ENCODE peak calls at places on chromosomes 4 and X, in six cellular contexts. V is H1, K is transverse colon, D is cardiac fibroblast, Q is SJSA1, A is fibroblast of the aortic adventitia. L is an unnamed sample.

GRCh38 chr4:70703695-70704332 is 15.5 kb downstream of the UTP3 start:
- DNase-seq in A (peak; percentile 68), V (no peak), Q (peak; percentile 10), K (peak; percentile 18), D (peak; percentile 34), L (no peak)

GRCh38 chrX:112048707-112049106 is 33.9 kb downstream of the TRPC5 start:
- DNase-seq in V (no peak), K (no peak), D (no peak), Q (no peak), A (no peak), L (no peak)

GRCh38 chr4:911871-912490 is 20.1 kb downstream of the GAK start:
- DNase-seq in A (no peak), K (peak; percentile 22), Q (no peak), D (no peak), V (no peak), L (no peak)

GRCh38 chr4:106717094-106717493 is 319.0 kb downstream of the DKK2 start:
- DNase-seq in Q (no peak), D (no peak), A (peak; percentile 57), V (no peak), K (no peak), L (no peak)

GRCh38 chr4:182799515-182800215 is 117.5 kb downstream of the DCTD start:
- DNase-seq in D (no peak), K (no peak), A (no peak), V (no peak), Q (no peak), L (no peak)

GRCh38 chrX:153939573-153939972 is 4.7 kb upstream of the NAA10 start:
- DNase-seq in K (no peak), Q (no peak), V (no peak), D (no peak), A (no peak), L (no peak)

GRCh38 chrX:21479695-21480280 is 105.6 kb downstream of the CNKSR2 start:
- DNase-seq in A (peak; percentile 74), V (no peak), Q (peak; percentile 7), K (no peak), D (peak; percentile 66), L (peak; percentile 21)

GRCh38 chrX:107483976-107484726 is 34.7 kb downstream of the FRMPD3 start:
- DNase-seq in A (peak; percentile 39), K (no peak), D (peak; percentile 11), V (no peak), Q (no peak), L (no peak)

GRCh38 chr4:93828830-93829530 is 427 bp downstream of the ATOH1 start:
- DNase-seq in D (no peak), V (peak; percentile 84), Q (no peak), A (no peak), K (peak; percentile 41), L (no peak)

GRCh38 chr4:76601791-76602190 is 166.8 kb downstream of the SHROOM3 start:
- DNase-seq in Q (no peak), D (peak; percentile 83), A (peak; percentile 80), V (no peak), K (no peak), L (no peak)

GRCh38 chr4:153555730-153556440 is 89.7 kb downstream of the TMEM131L start:
- DNase-seq in K (peak; percentile 51), V (no peak), D (peak; percentile 92), Q (peak; percentile 29), A (peak; percentile 91), L (no peak)

GRCh38 chr4:127606823-127607222 is 25.9 kb upstream of the INTU start:
- DNase-seq in A (no peak), K (no peak), Q (no peak), V (no peak), D (no peak), L (no peak)

GRCh38 chrX:23937100-23937499 is 29.3 kb downstream of the CXorf58 start:
- DNase-seq in A (no peak), Q (no peak), D (peak; percentile 13), K (no peak), V (no peak), L (no peak)

GRCh38 chrX:149372861-149373260 is 132.2 kb downstream of the IDS start:
- DNase-seq in Q (no peak), A (no peak), V (no peak), D (no peak), K (no peak), L (no peak)

GRCh38 chr4:172125438-172125837 is 312.2 kb downstream of the GALNTL6 start:
- DNase-seq in A (no peak), Q (no peak), K (no peak), D (no peak), V (no peak), L (no peak)

GRCh38 chr4:4847011-4847410 is 12.5 kb upstream of the MSX1 start:
- DNase-seq in Q (no peak), V (no peak), D (no peak), A (no peak), K (no peak), L (no peak)

GRCh38 chr4:76696109-76696508 is 201.8 kb downstream of the SOWAHB start:
- DNase-seq in V (peak; percentile 71), Q (no peak), A (peak; percentile 38), D (no peak), K (no peak), L (no peak)

GRCh38 chr4:151434183-151434860 is 25.3 kb downstream of the FHIP1A start:
- DNase-seq in V (no peak), A (peak; percentile 43), Q (no peak), D (no peak), K (no peak), L (no peak)

DNA sequence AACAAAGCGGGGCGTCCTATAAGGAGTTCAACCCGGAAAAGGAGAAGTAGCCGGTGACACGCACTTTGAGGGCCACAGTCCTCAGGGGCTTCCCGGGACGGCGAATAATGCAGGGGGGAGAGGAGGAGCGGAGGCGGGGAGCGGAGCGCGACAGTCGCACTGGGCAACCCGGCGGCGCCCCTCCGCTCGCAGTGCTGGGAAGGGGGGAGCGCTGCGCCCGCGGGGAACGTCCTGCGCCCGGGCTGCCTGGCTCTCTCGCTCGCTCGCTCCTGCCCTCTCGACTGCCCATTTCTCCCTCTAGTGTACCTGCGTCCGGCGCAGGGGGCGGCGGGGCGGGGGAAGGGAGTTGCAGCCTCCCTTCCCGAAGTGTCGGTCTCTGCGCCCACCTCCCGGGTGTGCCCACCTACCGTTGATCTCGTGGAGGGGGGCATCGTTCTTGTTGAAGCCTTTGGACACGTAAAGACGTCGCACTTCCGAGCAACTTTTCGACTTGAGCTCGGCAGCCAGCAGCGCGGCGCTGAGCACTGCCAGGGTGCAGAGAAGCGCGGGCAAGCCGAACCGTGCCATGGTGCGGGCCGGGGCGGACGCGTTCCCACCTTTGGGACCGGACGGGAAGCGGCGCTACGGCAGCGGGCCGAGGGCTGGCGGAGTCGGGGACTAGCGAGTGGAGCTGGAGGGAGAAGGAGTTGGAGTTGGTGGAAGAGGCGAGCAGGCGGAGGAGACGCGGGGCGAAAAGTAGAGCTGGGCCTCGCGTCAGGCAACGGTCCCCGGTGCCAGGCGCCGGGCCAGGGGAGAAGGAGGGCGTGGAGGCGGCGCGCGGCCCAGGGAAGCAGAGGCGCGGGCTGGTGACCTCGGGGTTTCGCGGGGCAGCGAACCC is 652 bp downstream of the GPC4 start:
- DNase-seq in Q (peak; percentile 51), V (no peak), A (no peak), K (peak; percentile 12), D (no peak), L (no peak)
- H3K4me3 ChIP-seq in Q (peak overlapping the region; percentile 80), V (peak overlapping the region; percentile 97), A (peak overlapping the region; percentile 57), K (peak overlapping the region; percentile 65), D (peak overlapping the region; percentile 30), L (peak overlapping the region; percentile 18)

DNA sequence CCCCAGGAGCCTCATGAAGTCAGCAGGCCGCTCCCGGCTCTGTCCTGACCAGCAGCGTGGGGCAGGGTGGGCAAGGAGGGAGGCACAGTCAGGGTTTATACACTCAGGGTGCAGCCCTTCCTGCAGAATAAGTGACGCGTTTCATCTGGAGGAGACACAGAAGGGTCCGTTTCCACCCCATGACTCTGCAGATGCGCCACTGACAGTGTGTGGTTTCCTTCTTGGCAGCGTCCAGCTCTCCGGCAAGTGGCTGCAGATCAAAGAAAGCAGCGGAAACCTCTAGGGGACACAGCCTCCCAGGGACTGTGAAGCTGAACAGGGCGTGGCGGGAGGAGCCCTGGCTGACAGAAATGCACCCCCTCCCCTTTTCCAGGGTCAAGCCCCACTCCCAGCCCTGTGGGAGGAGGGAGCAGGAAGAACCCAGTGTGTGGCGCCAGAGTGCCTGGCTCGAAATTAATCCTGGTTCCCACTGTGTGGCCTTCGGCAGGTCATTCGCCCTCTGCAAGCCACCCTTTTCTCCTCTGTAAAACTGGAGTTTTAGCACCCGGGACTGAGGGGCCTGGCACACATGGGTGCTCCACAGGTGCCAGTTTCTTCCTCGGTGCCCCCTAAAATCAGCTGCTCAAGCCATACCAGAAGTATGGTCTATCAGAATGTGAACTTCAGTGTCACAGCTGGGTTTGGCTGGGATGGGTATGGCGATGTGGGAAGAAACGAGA is 17.3 kb upstream of the TBC1D14 start:
- DNase-seq in V (no peak), Q (peak; percentile 16), A (peak; percentile 57), D (peak; percentile 61), K (peak; percentile 61), L (peak; percentile 55)
- H3K4me3 ChIP-seq in V (no peak overlapping the region), Q (no peak overlapping the region), A (no peak overlapping the region), D (no peak overlapping the region), K (no peak overlapping the region), L (no peak overlapping the region)

DNA sequence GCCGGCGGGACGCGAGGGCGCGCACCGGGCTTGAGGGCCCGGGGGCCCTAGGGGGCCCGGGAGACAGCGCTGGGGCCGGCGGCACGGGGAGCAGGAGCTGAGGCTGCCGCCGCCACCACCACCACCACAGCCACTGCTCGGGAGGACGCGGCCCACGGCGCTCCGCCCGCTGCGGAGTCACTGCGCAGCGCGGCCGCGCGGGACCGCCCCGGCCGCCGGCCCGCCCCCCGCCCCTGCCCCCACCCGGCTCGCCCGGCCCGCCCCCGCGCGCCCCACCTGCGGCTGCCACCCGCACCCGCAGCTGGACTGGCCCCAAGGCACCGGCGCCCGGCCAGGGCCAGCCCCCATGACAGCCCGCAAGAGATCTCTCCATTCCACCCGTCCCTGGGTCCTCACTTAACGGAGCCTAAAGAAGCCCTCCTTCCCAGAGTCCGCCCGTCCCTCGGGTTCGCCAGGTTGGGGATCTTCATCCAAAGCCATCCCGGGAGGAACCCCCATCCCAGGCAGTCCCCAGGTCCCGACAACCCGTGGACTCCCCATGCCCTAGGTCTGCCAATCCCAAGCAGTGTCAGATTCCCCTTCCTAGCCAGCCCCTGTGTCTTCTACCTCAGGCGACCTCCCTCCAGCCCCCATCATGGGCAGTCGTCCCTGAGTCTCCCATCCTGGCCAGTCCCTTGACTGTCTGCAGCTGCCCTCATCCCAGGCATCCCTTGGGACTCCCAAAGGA is 40.0 kb upstream of the IQSEC2 start:
- DNase-seq in Q (no peak), D (no peak), K (peak; percentile 12), V (no peak), A (no peak), L (no peak)
- H3K4me3 ChIP-seq in Q (peak overlapping the region; percentile 29), D (peak overlapping the region; percentile 58), K (peak overlapping the region; percentile 45), V (peak overlapping the region; percentile 69), A (peak overlapping the region; percentile 70), L (no peak overlapping the region)

DNA sequence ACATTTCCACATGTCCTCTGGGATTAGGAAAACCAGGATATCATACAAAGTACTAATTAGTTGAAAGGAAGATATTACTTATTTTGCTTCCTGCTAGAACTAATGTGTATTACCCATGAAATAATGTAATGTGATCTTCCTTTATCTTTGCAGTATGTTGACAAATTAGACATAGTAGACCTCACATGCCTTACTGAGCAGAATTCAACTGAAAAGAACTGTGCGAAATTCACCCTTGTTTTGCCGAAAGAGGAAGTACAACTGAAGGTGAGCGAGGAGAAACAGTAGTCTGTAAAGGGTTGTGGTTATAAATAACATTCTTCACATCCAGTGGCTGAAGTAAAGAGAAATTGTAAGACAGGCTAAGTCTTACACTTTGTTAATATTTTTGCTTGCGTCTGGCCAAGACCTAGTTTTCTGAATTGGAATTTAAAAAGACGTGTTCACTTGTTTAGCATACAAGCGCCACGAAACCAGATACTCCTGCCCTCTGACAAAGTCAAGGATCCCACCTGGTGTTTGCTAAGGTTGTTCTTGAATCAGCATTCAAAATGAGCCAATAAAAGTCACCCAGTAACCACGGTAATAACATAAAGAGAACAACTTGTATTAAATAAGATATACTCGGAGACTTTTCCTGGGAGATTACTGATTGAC is 16.8 kb downstream of the STAP1 start:
- DNase-seq in A (no peak), V (no peak), Q (no peak), K (no peak), D (no peak), L (no peak)
- H3K4me3 ChIP-seq in A (no peak overlapping the region), V (no peak overlapping the region), Q (no peak overlapping the region), K (no peak overlapping the region), D (no peak overlapping the region), L (no peak overlapping the region)